ENCODE peak calls at places on chromosomes 11 and 22, in four cellular contexts. S, Q, K and F are unnamed samples.

GRCh38 chr22:36369004-36369921 is 18.5 kb downstream of the MYH9 start:
- DNase-seq in S (no peak), Q (peak; percentile 26), K (no peak), F (no peak)

GRCh38 chr11:132744771-132745170 is 787.5 kb downstream of the OPCML start:
- DNase-seq in S (no peak), Q (peak; percentile 93), K (no peak), F (no peak)

GRCh38 chr11:59556883-59557205 is 45.5 kb downstream of the OR4D9 start:
- DNase-seq in S (no peak), Q (no peak), K (no peak), F (no peak)

GRCh38 chr11:120331301-120331966 is 4.8 kb upstream of the ARHGEF12 start:
- DNase-seq in S (no peak), Q (peak; percentile 96), K (no peak), F (no peak)

GRCh38 chr22:20520093-20520511 is 12.7 kb downstream of the MED15 start:
- DNase-seq in S (no peak), Q (peak; percentile 76), K (no peak), F (no peak)

GRCh38 chr22:23161574-23161973 is 16.3 kb downstream of the RAB36 start:
- DNase-seq in S (no peak), Q (no peak), K (no peak), F (no peak)

GRCh38 chr11:69163842-69164241 is 8.1 kb downstream of the SMIM38 start:
- DNase-seq in S (no peak), Q (no peak), K (no peak), F (no peak)

GRCh38 chr22:17807571-17808410 is 33.5 kb upstream of the BID start:
- DNase-seq in S (no peak), Q (peak; percentile 44), K (no peak), F (no peak)

GRCh38 chr11:11789735-11790369 is 51.9 kb upstream of the USP47 start:
- DNase-seq in S (no peak), Q (peak; percentile 30), K (no peak), F (no peak)

GRCh38 chr11:118265954-118266353 is 1.9 kb upstream of the MPZL2 start:
- DNase-seq in S (no peak), Q (no peak), K (no peak), F (no peak)

GRCh38 chr22:39183991-39184585 is 31.6 kb upstream of the CBX7 start:
- DNase-seq in S (no peak), Q (peak; percentile 70), K (no peak), F (no peak)

GRCh38 chr11:27783701-27784355 is 83.6 kb upstream of the BDNF start:
- DNase-seq in S (no peak), Q (no peak), K (no peak), F (no peak)

GRCh38 chr11:64224151-64224890 is 1.7 kb downstream of the TRPT1 start:
- DNase-seq in S (no peak), Q (no peak), K (no peak), F (no peak)

GRCh38 chr11:122085264-122085663 is 30.8 kb downstream of the BLID start:
- DNase-seq in S (no peak), Q (peak; percentile 95), K (no peak), F (no peak)

GRCh38 chr11:129061466-129062194 is 119.0 kb upstream of the TP53AIP1 start:
- DNase-seq in S (no peak), Q (peak; percentile 83), K (no peak), F (no peak)

GRCh38 chr11:124920870-124921609 is 2.0 kb downstream of the HEPN1 start:
- DNase-seq in S (no peak), Q (peak; percentile 70), K (peak; percentile 74), F (no peak)

GRCh38 chr11:8338138-8338537 is 74.5 kb upstream of the LMO1 start:
- DNase-seq in S (peak; percentile 19), Q (peak; percentile 46), K (peak; percentile 36), F (peak; percentile 64)

GRCh38 chr11:11157201-11157600 is 195.8 kb downstream of the CSNK2A3 start:
- DNase-seq in S (peak; percentile 7), Q (peak; percentile 48), K (no peak), F (no peak)

GRCh38 chr22:20214853-20215252 is 53.3 kb downstream of the RTN4R start:
- DNase-seq in S (no peak), Q (no peak), K (no peak), F (no peak)

GRCh38 chr22:45144928-45145327 is 18.8 kb upstream of the NUP50 start:
- DNase-seq in S (no peak), Q (no peak), K (no peak), F (no peak)

GRCh38 chr22:38788846-38789245 is 5.1 kb downstream of the DNAL4 start:
- DNase-seq in S (no peak), Q (no peak), K (no peak), F (no peak)

GRCh38 chr22:19586922-19587684 is 62.9 kb upstream of the CLDN5 start:
- DNase-seq in S (no peak), Q (no peak), K (no peak), F (no peak)

GRCh38 chr11:18802381-18803257 is 11.0 kb upstream of the PTPN5 start:
- DNase-seq in S (peak; percentile 22), Q (peak; percentile 71), K (no peak), F (no peak)

GRCh38 chr11:34819740-34820482 is 96.3 kb downstream of the APIP start:
- DNase-seq in S (no peak), Q (no peak), K (no peak), F (no peak)

GRCh38 chr22:48870436-48870835 is 957.2 kb downstream of the BRD1 start:
- DNase-seq in S (no peak), Q (no peak), K (no peak), F (no peak)

GRCh38 chr22:41201146-41201545 is 4.0 kb upstream of the L3MBTL2 start:
- DNase-seq in S (no peak), Q (no peak), K (no peak), F (no peak)

GRCh38 chr22:38758276-38758945 is 2.6 kb upstream of the SUN2 start:
- DNase-seq in S (peak; percentile 65), Q (no peak), K (peak; percentile 52), F (no peak)

GRCh38 chr11:127247261-127247660 is 246.7 kb upstream of the KIRREL3 start:
- DNase-seq in S (no peak), Q (no peak), K (no peak), F (no peak)

GRCh38 chr22:24819487-24819886 is 13.5 kb downstream of the SGSM1 start:
- DNase-seq in S (no peak), Q (no peak), K (no peak), F (no peak)

GRCh38 chr22:20424937-20425587 is 12.6 kb downstream of the SCARF2 start:
- DNase-seq in S (no peak), Q (peak; percentile 34), K (no peak), F (no peak)

GRCh38 chr11:44006882-44007495 is 40.8 kb upstream of the ACCSL start:
- DNase-seq in S (no peak), Q (no peak), K (no peak), F (no peak)

GRCh38 chr22:19607198-19608113 is 83.2 kb upstream of the CLDN5 start:
- DNase-seq in S (no peak), Q (no peak), K (no peak), F (no peak)

GRCh38 chr11:132126973-132127900 is 756.8 kb downstream of the NTM start:
- DNase-seq in S (peak; percentile 70), Q (peak; percentile 91), K (no peak), F (no peak)